ENCODE peak calls at places on chromosomes 16 and 17, in nine cellular contexts. One of them, this sample, is unnamed.

GRCh38 chr16:642189-643049 is 791 bp downstream of the MCRIP2 start:
- DNase-seq in glutamatergic neuron: no peak
- DNase-seq in NCI-H460: no peak
- DNase-seq in activated CD4-positive, alpha-beta T cell treated with anti-CD3 and anti-CD28 coated beads, Interleukin-2, amount 50 U/mL, for 1 hour: no peak
- DNase-seq in cardiac fibroblast: no peak
- DNase-seq in MV-4-11: peak; percentile 76
- DNase-seq in T-cell: no peak
- DNase-seq in epithelial cell of proximal tubule: no peak
- DNase-seq in fibroblast of pulmonary artery: no peak
- DNase-seq in this sample: peak; percentile 88

GRCh38 chr17:80861892-80862291 is 129.7 kb upstream of the CHMP6 start:
- DNase-seq in glutamatergic neuron: peak; percentile 47
- DNase-seq in NCI-H460: no peak
- DNase-seq in activated CD4-positive, alpha-beta T cell treated with anti-CD3 and anti-CD28 coated beads, Interleukin-2, amount 50 U/mL, for 1 hour: peak; percentile 61
- DNase-seq in cardiac fibroblast: peak; percentile 30
- DNase-seq in MV-4-11: no peak
- DNase-seq in T-cell: peak; percentile 29
- DNase-seq in epithelial cell of proximal tubule: no peak
- DNase-seq in fibroblast of pulmonary artery: peak; percentile 16
- DNase-seq in this sample: no peak

GRCh38 chr17:76276461-76277299 is 11.5 kb downstream of the UBALD2 start:
- DNase-seq in glutamatergic neuron: no peak
- DNase-seq in NCI-H460: no peak
- DNase-seq in activated CD4-positive, alpha-beta T cell treated with anti-CD3 and anti-CD28 coated beads, Interleukin-2, amount 50 U/mL, for 1 hour: no peak
- DNase-seq in cardiac fibroblast: peak; percentile 28
- DNase-seq in MV-4-11: no peak
- DNase-seq in T-cell: no peak
- DNase-seq in epithelial cell of proximal tubule: no peak
- DNase-seq in fibroblast of pulmonary artery: no peak
- DNase-seq in this sample: peak; percentile 36

GRCh38 chr17:67491009-67491677 is 114.1 kb downstream of the PITPNC1 start:
- DNase-seq in glutamatergic neuron: peak; percentile 27
- DNase-seq in NCI-H460: peak; percentile 92
- DNase-seq in activated CD4-positive, alpha-beta T cell treated with anti-CD3 and anti-CD28 coated beads, Interleukin-2, amount 50 U/mL, for 1 hour: no peak
- DNase-seq in cardiac fibroblast: peak; percentile 96
- DNase-seq in MV-4-11: peak; percentile 95
- DNase-seq in T-cell: no peak
- DNase-seq in epithelial cell of proximal tubule: peak; percentile 79
- DNase-seq in fibroblast of pulmonary artery: peak; percentile 98
- DNase-seq in this sample: no peak

GRCh38 chr16:85401917-85402766 is 211.0 kb upstream of the GSE1 start:
- DNase-seq in glutamatergic neuron: peak; percentile 15
- DNase-seq in NCI-H460: no peak
- DNase-seq in activated CD4-positive, alpha-beta T cell treated with anti-CD3 and anti-CD28 coated beads, Interleukin-2, amount 50 U/mL, for 1 hour: no peak
- DNase-seq in cardiac fibroblast: no peak
- DNase-seq in MV-4-11: no peak
- DNase-seq in T-cell: no peak
- DNase-seq in epithelial cell of proximal tubule: no peak
- DNase-seq in fibroblast of pulmonary artery: no peak
- DNase-seq in this sample: no peak

GRCh38 chr17:12712415-12712814 is 46.7 kb downstream of the MYOCD start:
- DNase-seq in glutamatergic neuron: no peak
- DNase-seq in NCI-H460: no peak
- DNase-seq in activated CD4-positive, alpha-beta T cell treated with anti-CD3 and anti-CD28 coated beads, Interleukin-2, amount 50 U/mL, for 1 hour: no peak
- DNase-seq in cardiac fibroblast: no peak
- DNase-seq in MV-4-11: no peak
- DNase-seq in T-cell: no peak
- DNase-seq in epithelial cell of proximal tubule: no peak
- DNase-seq in fibroblast of pulmonary artery: no peak
- DNase-seq in this sample: no peak

GRCh38 chr17:75182569-75183436 is at the start of gene SUMO2:
- DNase-seq in glutamatergic neuron: peak; percentile 95
- DNase-seq in NCI-H460: peak; percentile 92
- DNase-seq in activated CD4-positive, alpha-beta T cell treated with anti-CD3 and anti-CD28 coated beads, Interleukin-2, amount 50 U/mL, for 1 hour: peak; percentile 96
- DNase-seq in cardiac fibroblast: peak; percentile 98
- DNase-seq in MV-4-11: peak; percentile 87
- DNase-seq in T-cell: peak; percentile 89
- DNase-seq in epithelial cell of proximal tubule: peak; percentile 29
- DNase-seq in fibroblast of pulmonary artery: peak; percentile 97
- DNase-seq in this sample: peak; percentile 96

GRCh38 chr17:16286009-16286946 is 67.0 kb downstream of the CENPV start:
- DNase-seq in glutamatergic neuron: peak; percentile 32
- DNase-seq in NCI-H460: peak; percentile 89
- DNase-seq in activated CD4-positive, alpha-beta T cell treated with anti-CD3 and anti-CD28 coated beads, Interleukin-2, amount 50 U/mL, for 1 hour: peak; percentile 68
- DNase-seq in cardiac fibroblast: peak; percentile 97
- DNase-seq in MV-4-11: peak; percentile 99
- DNase-seq in T-cell: peak; percentile 77
- DNase-seq in epithelial cell of proximal tubule: peak; percentile 90
- DNase-seq in fibroblast of pulmonary artery: peak; percentile 98
- DNase-seq in this sample: peak; percentile 98

GRCh38 chr17:76137351-76138233 is 3.5 kb downstream of the FOXJ1 start:
- DNase-seq in glutamatergic neuron: peak; percentile 51
- DNase-seq in NCI-H460: no peak
- DNase-seq in activated CD4-positive, alpha-beta T cell treated with anti-CD3 and anti-CD28 coated beads, Interleukin-2, amount 50 U/mL, for 1 hour: no peak
- DNase-seq in cardiac fibroblast: no peak
- DNase-seq in MV-4-11: no peak
- DNase-seq in T-cell: no peak
- DNase-seq in epithelial cell of proximal tubule: no peak
- DNase-seq in fibroblast of pulmonary artery: no peak
- DNase-seq in this sample: no peak

GRCh38 chr17:16027708-16028584 is 28.3 kb downstream of the TTC19 start:
- DNase-seq in glutamatergic neuron: no peak
- DNase-seq in NCI-H460: peak; percentile 86
- DNase-seq in activated CD4-positive, alpha-beta T cell treated with anti-CD3 and anti-CD28 coated beads, Interleukin-2, amount 50 U/mL, for 1 hour: no peak
- DNase-seq in cardiac fibroblast: peak; percentile 84
- DNase-seq in MV-4-11: peak; percentile 66
- DNase-seq in T-cell: no peak
- DNase-seq in epithelial cell of proximal tubule: peak; percentile 83
- DNase-seq in fibroblast of pulmonary artery: peak; percentile 91
- DNase-seq in this sample: peak; percentile 64

GRCh38 chr17:57935833-57936807 is 19.1 kb downstream of the CUEDC1 start:
- DNase-seq in glutamatergic neuron: no peak
- DNase-seq in NCI-H460: no peak
- DNase-seq in activated CD4-positive, alpha-beta T cell treated with anti-CD3 and anti-CD28 coated beads, Interleukin-2, amount 50 U/mL, for 1 hour: no peak
- DNase-seq in cardiac fibroblast: peak; percentile 78
- DNase-seq in MV-4-11: peak; percentile 37
- DNase-seq in T-cell: no peak
- DNase-seq in epithelial cell of proximal tubule: no peak
- DNase-seq in fibroblast of pulmonary artery: peak; percentile 58
- DNase-seq in this sample: peak; percentile 66

GRCh38 chr16:19639986-19640421 is 78.0 kb downstream of the KNOP1 start:
- DNase-seq in glutamatergic neuron: no peak
- DNase-seq in NCI-H460: no peak
- DNase-seq in activated CD4-positive, alpha-beta T cell treated with anti-CD3 and anti-CD28 coated beads, Interleukin-2, amount 50 U/mL, for 1 hour: no peak
- DNase-seq in cardiac fibroblast: peak; percentile 20
- DNase-seq in MV-4-11: no peak
- DNase-seq in T-cell: peak; percentile 1
- DNase-seq in epithelial cell of proximal tubule: no peak
- DNase-seq in fibroblast of pulmonary artery: no peak
- DNase-seq in this sample: peak; percentile 97

GRCh38 chr16:87723224-87723619 is 42.6 kb downstream of the KLHDC4 start:
- DNase-seq in glutamatergic neuron: peak; percentile 78
- DNase-seq in NCI-H460: no peak
- DNase-seq in activated CD4-positive, alpha-beta T cell treated with anti-CD3 and anti-CD28 coated beads, Interleukin-2, amount 50 U/mL, for 1 hour: no peak
- DNase-seq in cardiac fibroblast: peak; percentile 79
- DNase-seq in MV-4-11: no peak
- DNase-seq in T-cell: no peak
- DNase-seq in epithelial cell of proximal tubule: peak; percentile 94
- DNase-seq in fibroblast of pulmonary artery: peak; percentile 77
- DNase-seq in this sample: no peak

GRCh38 chr17:29102741-29103181 is 59.8 kb downstream of the PIPOX start:
- DNase-seq in glutamatergic neuron: no peak
- DNase-seq in NCI-H460: no peak
- DNase-seq in activated CD4-positive, alpha-beta T cell treated with anti-CD3 and anti-CD28 coated beads, Interleukin-2, amount 50 U/mL, for 1 hour: no peak
- DNase-seq in cardiac fibroblast: no peak
- DNase-seq in MV-4-11: no peak
- DNase-seq in T-cell: no peak
- DNase-seq in epithelial cell of proximal tubule: no peak
- DNase-seq in fibroblast of pulmonary artery: no peak
- DNase-seq in this sample: no peak

GRCh38 chr17:73855933-73856332 is 211.7 kb upstream of the SDK2 start:
- DNase-seq in glutamatergic neuron: no peak
- DNase-seq in NCI-H460: no peak
- DNase-seq in activated CD4-positive, alpha-beta T cell treated with anti-CD3 and anti-CD28 coated beads, Interleukin-2, amount 50 U/mL, for 1 hour: no peak
- DNase-seq in cardiac fibroblast: peak; percentile 49
- DNase-seq in MV-4-11: no peak
- DNase-seq in T-cell: no peak
- DNase-seq in epithelial cell of proximal tubule: no peak
- DNase-seq in fibroblast of pulmonary artery: peak; percentile 1
- DNase-seq in this sample: no peak

GRCh38 chr17:68291836-68292688 is 767 bp downstream of the ARSG start:
- DNase-seq in glutamatergic neuron: peak; percentile 72
- DNase-seq in NCI-H460: peak; percentile 77
- DNase-seq in activated CD4-positive, alpha-beta T cell treated with anti-CD3 and anti-CD28 coated beads, Interleukin-2, amount 50 U/mL, for 1 hour: peak; percentile 88
- DNase-seq in cardiac fibroblast: peak; percentile 60
- DNase-seq in MV-4-11: peak; percentile 92
- DNase-seq in T-cell: peak; percentile 96
- DNase-seq in epithelial cell of proximal tubule: no peak
- DNase-seq in fibroblast of pulmonary artery: peak; percentile 63
- DNase-seq in this sample: peak; percentile 60

GRCh38 chr17:57861737-57862409 is 12.0 kb upstream of the MRPS23 start:
- DNase-seq in glutamatergic neuron: peak; percentile 61
- DNase-seq in NCI-H460: no peak
- DNase-seq in activated CD4-positive, alpha-beta T cell treated with anti-CD3 and anti-CD28 coated beads, Interleukin-2, amount 50 U/mL, for 1 hour: no peak
- DNase-seq in cardiac fibroblast: peak; percentile 39
- DNase-seq in MV-4-11: no peak
- DNase-seq in T-cell: no peak
- DNase-seq in epithelial cell of proximal tubule: no peak
- DNase-seq in fibroblast of pulmonary artery: no peak
- DNase-seq in this sample: no peak

GRCh38 chr16:68737046-68737729 is at the start of gene CDH1:
- DNase-seq in glutamatergic neuron: peak; percentile 43
- DNase-seq in NCI-H460: no peak
- DNase-seq in activated CD4-positive, alpha-beta T cell treated with anti-CD3 and anti-CD28 coated beads, Interleukin-2, amount 50 U/mL, for 1 hour: peak; percentile 20
- DNase-seq in cardiac fibroblast: no peak
- DNase-seq in MV-4-11: no peak
- DNase-seq in T-cell: peak; percentile 2
- DNase-seq in epithelial cell of proximal tubule: no peak
- DNase-seq in fibroblast of pulmonary artery: no peak
- DNase-seq in this sample: no peak